ENCODE peak calls at places on chromosomes 7 and 10, in five cellular contexts. V is stomach, P is right lobe of liver, T is keratinocyte, C is A549. D is an unnamed sample.

GRCh38 chr7:111521660-111522059 is 40.6 kb downstream of the IMMP2L start:
- DNase-seq in V (no peak), P (no peak), T (no peak), C (no peak), D (no peak)

GRCh38 chr10:18351426-18351825 is 211.2 kb downstream of the CACNB2 start:
- DNase-seq in V (no peak), P (no peak), T (no peak), C (no peak), D (no peak)

GRCh38 chr7:106424476-106425016 is 139.8 kb upstream of the NAMPT start:
- DNase-seq in V (no peak), P (no peak), T (no peak), C (no peak), D (no peak)

GRCh38 chr7:32496052-32496813 is 944 bp downstream of the AVL9 start:
- DNase-seq in V (no peak), P (no peak), T (no peak), C (peak), D (no peak)

GRCh38 chr7:30310674-30311362 is 26.4 kb downstream of the ZNRF2 start:
- DNase-seq in V (no peak), P (no peak), T (peak), C (no peak), D (no peak)

GRCh38 chr7:30135551-30136271 is 925 bp downstream of the MTURN start:
- DNase-seq in V (peak), P (peak), T (peak), C (peak), D (peak)

GRCh38 chr10:66931949-66932343 is 6.1 kb downstream of the LRRTM3 start:
- DNase-seq in V (no peak), P (no peak), T (no peak), C (no peak), D (no peak)

GRCh38 chr7:17937506-17938115 is 2.7 kb downstream of the SNX13 start:
- DNase-seq in V (no peak), P (no peak), T (no peak), C (no peak), D (no peak)

GRCh38 chr7:98866341-98866740 is 3.5 kb downstream of the TMEM130 start:
- DNase-seq in V (no peak), P (peak), T (no peak), C (no peak), D (no peak)

GRCh38 chr7:69982197-69982596 is 383.9 kb downstream of the AUTS2 start:
- DNase-seq in V (no peak), P (no peak), T (no peak), C (no peak), D (no peak)

GRCh38 chr10:72274213-72274729 is 547 bp downstream of the DDIT4 start:
- DNase-seq in V (no peak), P (peak), T (no peak), C (no peak), D (no peak)

GRCh38 chr10:52314007-52314821 is at the start of gene DKK1:
- DNase-seq in V (peak), P (peak), T (no peak), C (peak), D (peak)

GRCh38 chr7:47657126-47657525 is 75.2 kb upstream of the TNS3 start:
- DNase-seq in V (no peak), P (no peak), T (no peak), C (no peak), D (no peak)

GRCh38 chr7:141074162-141074989 is 512 bp downstream of the TMEM178B start:
- DNase-seq in V (no peak), P (no peak), T (no peak), C (peak), D (no peak)

GRCh38 chr10:93235686-93236085 is 162.0 kb downstream of the CYP26A1 start:
- DNase-seq in V (no peak), P (peak), T (no peak), C (peak), D (no peak)

GRCh38 chr7:90645784-90646183 is 49.7 kb downstream of the CDK14 start:
- DNase-seq in V (no peak), P (no peak), T (no peak), C (no peak), D (no peak)

GRCh38 chr7:4240813-4241612 is 441.1 kb upstream of the FOXK1 start:
- DNase-seq in V (no peak), P (no peak), T (no peak), C (no peak), D (no peak)

GRCh38 chr7:13017325-13017853 is 330.0 kb downstream of the ARL4A start:
- DNase-seq in V (no peak), P (no peak), T (peak), C (peak), D (no peak)

GRCh38 chr7:17548014-17548653 is 249.7 kb downstream of the AHR start:
- DNase-seq in V (no peak), P (no peak), T (no peak), C (no peak), D (no peak)

GRCh38 chr7:14507617-14508016 is 394.9 kb downstream of the DGKB start:
- DNase-seq in V (peak), P (no peak), T (peak), C (no peak), D (no peak)

DNA sequence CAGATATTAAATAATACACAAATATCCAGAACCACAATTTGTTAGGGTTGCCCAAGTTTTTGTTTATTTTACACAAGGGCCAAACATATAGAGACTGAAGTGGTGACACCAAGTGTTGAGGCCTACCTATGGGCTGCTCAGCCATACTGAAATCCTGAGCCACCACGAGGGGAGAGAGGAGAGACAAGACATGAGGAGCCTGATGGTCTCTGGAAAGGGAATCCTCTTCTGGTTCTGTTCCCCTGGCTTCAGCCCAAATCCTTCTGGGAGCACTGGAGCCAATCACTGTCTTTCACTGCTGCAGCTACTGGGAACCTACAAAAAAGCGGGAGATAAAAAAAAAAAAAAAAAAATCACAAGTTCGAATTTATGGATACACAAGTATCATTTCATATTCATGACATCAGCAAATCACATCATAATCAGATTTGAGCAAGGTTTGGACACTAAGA is 1.9 kb downstream of the SKIDA1 start:
- DNase-seq in V (no peak), P (no peak), T (no peak), C (no peak), D (no peak)
- H3K27ac ChIP-seq in V (peak), P (no peak), T (peak), C (no peak), D (no peak)

DNA sequence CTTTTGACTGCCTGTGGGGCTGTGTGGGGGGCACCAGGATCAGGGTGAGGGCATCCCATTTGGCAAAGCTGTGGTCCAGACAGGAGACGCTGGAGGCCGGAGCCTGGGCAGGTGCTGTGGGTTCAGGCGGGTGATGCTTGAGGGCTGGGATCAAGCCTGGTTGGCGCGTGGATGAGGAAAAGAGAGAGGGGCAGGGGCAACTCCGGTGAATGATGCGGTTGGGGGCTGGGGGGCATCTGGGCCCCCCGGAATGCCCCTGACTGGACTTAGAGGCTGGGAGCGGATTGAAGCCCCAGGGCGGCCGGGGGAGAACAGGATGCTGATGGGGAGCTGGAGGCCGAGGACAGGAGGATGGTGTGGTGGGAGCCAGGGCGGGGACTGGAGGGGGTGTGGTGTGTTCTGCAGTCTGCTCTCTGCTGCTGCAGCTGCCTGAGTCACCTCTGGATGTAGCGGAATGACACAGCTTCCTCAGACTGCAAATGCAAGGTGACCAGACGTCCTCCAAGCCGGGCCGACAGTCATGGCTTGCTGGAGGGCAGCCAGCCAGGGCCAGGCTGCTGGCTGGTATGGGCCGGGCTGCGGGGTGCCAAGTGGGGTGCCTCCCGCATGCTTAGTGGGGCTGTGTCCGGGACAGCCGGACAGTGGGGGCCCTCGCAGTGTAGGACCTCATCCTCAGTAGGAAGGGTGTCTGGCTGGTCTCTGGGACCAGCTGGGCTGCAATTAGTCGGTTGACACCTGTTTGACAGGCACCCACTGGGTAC is 3.2 kb downstream of the MAFK start:
- DNase-seq in V (peak), P (peak), T (no peak), C (peak), D (no peak)
- H3K27ac ChIP-seq in V (peak), P (peak), T (peak), C (peak), D (peak)

GRCh38 chr10:69241575-69241974 is 21.4 kb downstream of the HKDC1 start:
- DNase-seq in V (no peak), P (no peak), T (no peak), C (no peak), D (no peak)
- H3K27ac ChIP-seq in V (no peak), P (no peak), T (no peak), C (no peak), D (no peak)

DNA sequence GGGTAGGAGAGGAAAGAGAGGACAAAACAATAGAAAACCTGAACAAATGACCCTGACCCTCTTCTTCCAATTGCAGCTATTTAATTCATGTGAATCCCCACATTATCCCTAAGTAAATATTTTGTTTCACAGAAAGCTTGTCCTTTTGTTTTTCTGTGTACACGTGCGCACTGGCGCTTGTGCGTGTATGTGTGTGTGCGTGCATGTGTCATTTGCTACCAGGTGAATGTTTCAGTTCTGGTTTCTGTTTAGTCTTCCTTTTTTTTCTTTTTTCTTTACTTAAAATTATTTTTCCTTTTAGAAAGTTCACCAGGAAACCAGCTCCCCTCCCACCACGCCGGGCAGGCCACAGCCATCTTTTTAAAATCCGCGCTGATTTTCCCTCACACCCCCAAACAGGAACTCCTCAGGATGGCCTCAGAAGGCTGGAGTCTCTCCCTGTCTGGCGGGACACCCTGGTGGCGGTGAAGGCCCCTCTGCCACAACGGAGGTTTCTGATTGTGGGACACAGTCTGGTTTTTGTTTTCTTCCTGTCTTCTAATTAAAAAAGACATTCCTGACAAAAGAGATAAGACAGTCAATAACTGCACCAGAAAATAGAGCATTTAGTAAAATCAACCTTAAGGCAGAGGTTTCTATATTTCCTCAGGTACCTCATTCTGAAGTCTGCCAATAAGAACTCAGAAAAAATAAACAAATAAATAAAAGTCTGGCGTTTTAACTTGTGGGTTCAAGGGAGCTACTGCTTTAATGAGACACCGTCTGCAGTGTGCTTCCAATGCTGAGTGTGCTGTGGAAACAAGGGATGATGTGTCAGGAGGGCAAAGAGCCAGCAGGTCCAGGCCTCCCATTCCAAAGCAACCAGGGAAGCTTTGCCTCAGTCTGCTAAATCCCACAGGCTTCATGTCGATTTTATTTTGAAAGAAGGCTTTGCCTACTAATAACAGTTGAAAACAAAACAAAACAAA is 17.4 kb downstream of the IRF5 start:
- DNase-seq in V (no peak), P (no peak), T (no peak), C (no peak), D (no peak)
- H3K27ac ChIP-seq in V (peak), P (no peak), T (no peak), C (no peak), D (no peak)

DNA sequence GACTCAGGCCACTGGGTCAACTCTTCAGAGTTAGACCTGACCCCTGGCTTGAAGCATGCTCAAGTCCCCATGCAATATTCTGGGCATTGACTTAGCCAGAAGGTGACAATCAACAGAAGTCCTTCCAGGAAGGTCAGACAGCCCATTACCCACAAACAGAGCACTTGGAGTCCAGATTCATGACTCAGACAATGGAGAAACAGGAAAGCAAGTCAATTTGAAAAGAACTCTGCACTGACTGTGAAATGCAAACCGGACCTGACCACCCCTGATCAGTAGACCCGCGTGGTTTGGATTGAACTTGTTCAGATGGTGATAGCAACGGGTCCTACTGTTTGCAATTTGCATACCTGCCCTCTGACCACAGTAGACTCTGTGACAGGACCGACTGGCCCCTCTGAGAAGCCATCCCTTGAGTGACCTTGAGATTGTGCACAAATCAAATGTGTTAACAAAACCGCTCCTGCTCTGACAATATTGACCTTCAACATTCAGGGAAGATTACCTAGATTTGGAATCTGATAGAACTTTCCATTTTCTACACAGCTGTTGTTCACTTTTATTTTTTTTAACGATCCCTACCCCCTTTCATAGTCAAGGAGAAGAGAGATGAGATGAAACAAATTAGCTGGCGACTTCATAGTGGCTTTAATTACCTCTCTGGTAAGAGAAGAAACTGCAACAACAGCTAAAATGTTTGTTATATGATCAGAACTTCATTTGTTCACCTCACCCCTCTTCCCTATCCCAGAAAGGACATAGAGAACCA is 138.7 kb downstream of the NRP1 start:
- DNase-seq in V (no peak), P (no peak), T (no peak), C (no peak), D (no peak)
- H3K27ac ChIP-seq in V (peak), P (peak), T (no peak), C (peak), D (no peak)

GRCh38 chr7:37046680-37047079 is 322.4 kb upstream of the AOAH start:
- DNase-seq in V (no peak), P (no peak), T (no peak), C (no peak), D (no peak)
- H3K27ac ChIP-seq in V (peak), P (no peak), T (no peak), C (no peak), D (no peak)

DNA sequence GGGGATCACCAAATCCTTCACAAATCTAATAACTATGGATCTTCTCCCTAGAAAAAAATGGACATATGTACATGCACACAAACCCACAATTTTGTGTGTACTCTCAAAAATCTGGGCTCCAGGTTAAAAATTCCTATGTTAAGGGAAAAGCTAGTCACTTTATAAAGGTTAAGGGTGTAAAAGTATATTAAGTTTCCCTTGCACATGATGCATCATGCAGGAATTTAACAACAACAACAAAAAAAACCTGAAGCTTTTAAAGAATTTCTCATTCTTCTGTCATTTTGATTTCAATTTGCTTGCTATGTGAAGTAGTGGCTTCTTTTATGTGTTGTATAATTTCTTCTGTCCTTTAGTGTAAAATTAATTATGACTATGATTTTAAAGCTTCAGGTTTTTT is 123.7 kb downstream of the CNOT4 start:
- DNase-seq in V (no peak), P (no peak), T (no peak), C (no peak), D (no peak)
- H3K27ac ChIP-seq in V (no peak), P (no peak), T (no peak), C (no peak), D (no peak)

GRCh38 chr10:103852189-103852711 is 3.1 kb downstream of the SH3PXD2A start:
- DNase-seq in V (no peak), P (no peak), T (no peak), C (no peak), D (peak)

GRCh38 chr10:103850572-103850895 is 4.8 kb downstream of the SH3PXD2A start:
- DNase-seq in V (no peak), P (no peak), T (no peak), C (no peak), D (peak)

GRCh38 chr10:103852856-103853255 is 2.5 kb downstream of the SH3PXD2A start:
- DNase-seq in V (no peak), P (no peak), T (no peak), C (no peak), D (peak)

GRCh38 chr10:103849880-103850571 is 5.3 kb downstream of the SH3PXD2A start:
- DNase-seq in V (no peak), P (no peak), T (no peak), C (no peak), D (peak)

GRCh38 chr10:103851261-103851660 is 4.1 kb downstream of the SH3PXD2A start:
- DNase-seq in V (no peak), P (no peak), T (no peak), C (no peak), D (peak)
- H3K27ac ChIP-seq in V (peak), P (no peak), T (peak), C (no peak), D (peak)